ENCODE peak calls at places on chromosomes 1 and 21, in seven cellular contexts. S is HCT116; B is heart right ventricle; Y is lower lobe of right lung; V is naive B cell; D is activated naive CD8-positive, alpha-beta T cell treated with anti-CD3 and anti-CD28 coated beads, Interleukin-2, amount 50 U/mL, for 24 hours; K is omental fat pad. C is an unnamed sample.

GRCh38 chr1:5389101-5389885 is 602.9 kb downstream of the NPHP4 start:
- ATAC-seq in S (no peak), B (no peak), Y (no peak), V (no peak), D (peak; percentile 68), K (no peak), C (no peak)

GRCh38 chr21:20315044-20315443 is 683.2 kb upstream of the NCAM2 start:
- ATAC-seq in S (no peak), B (no peak), Y (no peak), V (no peak), D (no peak), K (no peak), C (no peak)

GRCh38 chr1:198977909-198978308 is 339.1 kb downstream of the PTPRC start:
- ATAC-seq in S (no peak), B (no peak), Y (no peak), V (no peak), D (no peak), K (no peak), C (no peak)

GRCh38 chr1:15952317-15953258 is 23.3 kb downstream of the ZBTB17 start:
- ATAC-seq in S (peak; percentile 45), B (no peak), Y (no peak), V (no peak), D (peak; percentile 8), K (peak; percentile 20), C (no peak)

GRCh38 chr1:217660353-217661062 is 29.4 kb downstream of the SPATA17 start:
- ATAC-seq in S (peak; percentile 80), B (no peak), Y (no peak), V (no peak), D (peak; percentile 33), K (peak; percentile 71), C (no peak)

GRCh38 chr1:204712718-204713430 is 27.3 kb upstream of the LRRN2 start:
- ATAC-seq in S (no peak), B (no peak), Y (no peak), V (no peak), D (no peak), K (no peak), C (no peak)

GRCh38 chr1:2783435-2784397 is 17.8 kb downstream of the TTC34 start:
- ATAC-seq in S (no peak), B (no peak), Y (no peak), V (no peak), D (no peak), K (no peak), C (no peak)

GRCh38 chr1:242723044-242723742 is 198.7 kb upstream of the PLD5 start:
- ATAC-seq in S (no peak), B (peak; percentile 97), Y (no peak), V (no peak), D (no peak), K (no peak), C (no peak)

GRCh38 chr1:64873576-64873975 is 92.8 kb downstream of the JAK1 start:
- ATAC-seq in S (no peak), B (no peak), Y (no peak), V (no peak), D (no peak), K (no peak), C (no peak)

GRCh38 chr1:159091547-159092397 is 15.2 kb upstream of the AIM2 start:
- ATAC-seq in S (no peak), B (no peak), Y (no peak), V (no peak), D (peak; percentile 50), K (no peak), C (no peak)

GRCh38 chr1:112509660-112510178 is 954 bp downstream of the WNT2B start:
- ATAC-seq in S (no peak), B (no peak), Y (no peak), V (no peak), D (no peak), K (no peak), C (no peak)

GRCh38 chr1:175373786-175374623 is 181.4 kb upstream of the KIAA0040 start:
- ATAC-seq in S (peak; percentile 87), B (peak; percentile 68), Y (peak; percentile 65), V (no peak), D (peak; percentile 16), K (no peak), C (no peak)

GRCh38 chr1:154710091-154710490 is 102.1 kb upstream of the ADAR start:
- ATAC-seq in S (no peak), B (no peak), Y (no peak), V (no peak), D (no peak), K (no peak), C (no peak)

C was measured in gastroesophageal sphincter.